ENCODE peak calls at places on chromosomes 11 and 22, in four cellular contexts. K is progenitor cell of endocrine pancreas, C is iPS-NIHi11, X is MCF 10A. E is an unnamed sample.

GRCh38 chr22:35970601-35971417 is 57.8 kb downstream of the RBFOX2 start:
- DNase-seq in K (no peak), C (no peak), X (no peak), E (no peak)

GRCh38 chr11:63602296-63602695 is 11.9 kb downstream of the PLAAT3 start:
- DNase-seq in K (no peak), C (no peak), X (no peak), E (no peak)

GRCh38 chr11:1752907-1753425 is 2.6 kb upstream of the IFITM10 start:
- DNase-seq in K (no peak), C (no peak), X (no peak), E (no peak)

GRCh38 chr11:46352063-46352841 is 5.0 kb downstream of the DGKZ start:
- DNase-seq in K (peak; percentile 55), C (peak; percentile 80), X (peak; percentile 65), E (peak; percentile 85)

GRCh38 chr11:8871283-8871775 is 39.7 kb upstream of the AKIP1 start:
- DNase-seq in K (no peak), C (peak; percentile 60), X (peak; percentile 56), E (peak; percentile 84)

GRCh38 chr11:34599406-34599901 is 21.4 kb upstream of the EHF start:
- DNase-seq in K (no peak), C (peak; percentile 10), X (peak; percentile 51), E (no peak)

GRCh38 chr11:4626207-4627105 is 10.8 kb upstream of the OR51D1 start:
- DNase-seq in K (peak; percentile 68), C (peak; percentile 50), X (peak; percentile 88), E (peak; percentile 93)

GRCh38 chr11:34356918-34357645 is 728 bp downstream of the ABTB2 start:
- DNase-seq in K (peak; percentile 51), C (peak; percentile 62), X (peak; percentile 54), E (peak; percentile 72)

GRCh38 chr11:6992457-6993431 is 27.4 kb downstream of the ZNF214 start:
- DNase-seq in K (no peak), C (no peak), X (peak; percentile 44), E (no peak)

GRCh38 chr11:12284321-12285050 is 92.9 kb upstream of the PARVA start:
- DNase-seq in K (no peak), C (no peak), X (peak; percentile 17), E (no peak)

GRCh38 chr11:123241874-123242538 is 47.0 kb upstream of the CLMP start:
- DNase-seq in K (no peak), C (no peak), X (no peak), E (no peak)

GRCh38 chr11:124865181-124865901 is at the start of gene ROBO3:
- DNase-seq in K (no peak), C (no peak), X (no peak), E (peak; percentile 50)

GRCh38 chr11:123060265-123061000 is 1.5 kb downstream of the HSPA8 start:
- DNase-seq in K (no peak), C (no peak), X (peak; percentile 23), E (no peak)

GRCh38 chr11:118916842-118917388 is 8.8 kb downstream of the BCL9L start:
- DNase-seq in K (no peak), C (no peak), X (peak; percentile 69), E (peak; percentile 79)

GRCh38 chr22:32695451-32695891 is 106.0 kb upstream of the TIMP3 start:
- DNase-seq in K (no peak), C (no peak), X (peak; percentile 61), E (no peak)

GRCh38 chr11:107821199-107821926 is 37.2 kb downstream of the SLC35F2 start:
- DNase-seq in K (no peak), C (no peak), X (no peak), E (no peak)

GRCh38 chr11:102479733-102480132 is 27.2 kb upstream of the TMEM123 start:
- DNase-seq in K (no peak), C (no peak), X (no peak), E (no peak)

GRCh38 chr11:129896062-129896461 is 684 bp upstream of the NFRKB start:
- DNase-seq in K (no peak), C (peak; percentile 28), X (no peak), E (peak; percentile 27)

GRCh38 chr11:46436113-46436512 is 44.5 kb upstream of the CHRM4 start:
- DNase-seq in K (no peak), C (no peak), X (no peak), E (no peak)

GRCh38 chr11:16402654-16403447 is 46.5 kb upstream of the SOX6 start:
- DNase-seq in K (no peak), C (peak; percentile 34), X (no peak), E (peak; percentile 82)

GRCh38 chr22:43862074-43862881 is at the start of gene SULT4A1:
- DNase-seq in K (no peak), C (peak; percentile 94), X (no peak), E (peak; percentile 78)

GRCh38 chr11:75428301-75428724 is 4.7 kb downstream of the KLHL35 start:
- DNase-seq in K (no peak), C (peak; percentile 89), X (peak; percentile 90), E (peak; percentile 87)

GRCh38 chr22:36184433-36185035 is 17.1 kb downstream of the APOL4 start:
- DNase-seq in K (no peak), C (no peak), X (no peak), E (no peak)

GRCh38 chr22:48984639-48985038 is 843.0 kb downstream of the BRD1 start:
- DNase-seq in K (no peak), C (no peak), X (no peak), E (no peak)

GRCh38 chr11:66371627-66372415 is at the start of gene SLC29A2:
- DNase-seq in K (peak; percentile 90), C (peak; percentile 91), X (peak; percentile 81), E (peak; percentile 98)

GRCh38 chr22:22730655-22731373 is 86.4 kb downstream of the GGTLC2 start:
- DNase-seq in K (no peak), C (no peak), X (no peak), E (no peak)

GRCh38 chr11:30485222-30485621 is 100.9 kb downstream of the MPPED2 start:
- DNase-seq in K (no peak), C (no peak), X (no peak), E (no peak)

GRCh38 chr11:116976941-116977570 is 121.2 kb downstream of the SIK3 start:
- DNase-seq in K (no peak), C (no peak), X (no peak), E (peak; percentile 54)

GRCh38 chr11:35943761-35944502 is at the start of gene LDLRAD3:
- DNase-seq in K (peak; percentile 69), C (peak; percentile 92), X (peak; percentile 86), E (peak; percentile 85)

GRCh38 chr22:30429887-30430286 is 4.3 kb downstream of the MTFP1 start:
- DNase-seq in K (no peak), C (no peak), X (no peak), E (peak; percentile 53)

GRCh38 chr11:130070829-130071205 is 1.1 kb downstream of the APLP2 start:
- DNase-seq in K (no peak), C (peak; percentile 46), X (peak; percentile 32), E (peak; percentile 68)

GRCh38 chr11:101487775-101488174 is 96.0 kb downstream of the TRPC6 start:
- DNase-seq in K (no peak), C (no peak), X (peak; percentile 46), E (no peak)

GRCh38 chr11:75406338-75406777 is 7.0 kb downstream of the RPS3 start:
- DNase-seq in K (no peak), C (no peak), X (no peak), E (no peak)

GRCh38 chr22:43293661-43294392 is 49.3 kb downstream of the SCUBE1 start:
- DNase-seq in K (peak; percentile 23), C (no peak), X (no peak), E (no peak)

GRCh38 chr11:94674005-94674491 is 94.1 kb upstream of the AMOTL1 start:
- DNase-seq in K (no peak), C (no peak), X (peak; percentile 17), E (no peak)